ENCODE peak calls at places on chromosome 2, in six cellular contexts. E, I, C, W, X and G are unnamed samples.

GRCh38 chr2:212968284-212969081 is 182.9 kb downstream of the IKZF2 start:
- DNase-seq in E (no peak), I (no peak), C (no peak), W (no peak), X (no peak), G (peak)

GRCh38 chr2:240465765-240466578 is 30.5 kb downstream of the GPC1 start:
- DNase-seq in E (no peak), I (no peak), C (no peak), W (no peak), X (no peak), G (no peak)

GRCh38 chr2:100563407-100564247 is 834 bp downstream of the PDCL3 start:
- DNase-seq in E (no peak), I (no peak), C (no peak), W (no peak), X (no peak), G (no peak)

GRCh38 chr2:210562136-210563080 is 6.0 kb downstream of the CPS1 start:
- DNase-seq in E (no peak), I (no peak), C (no peak), W (no peak), X (no peak), G (no peak)

GRCh38 chr2:227386630-227387029 is 1.1 kb downstream of the SCYGR1 start:
- DNase-seq in E (no peak), I (no peak), C (no peak), W (no peak), X (no peak), G (peak)

GRCh38 chr2:36973320-36973719 is 7.0 kb upstream of the STRN start:
- DNase-seq in E (no peak), I (no peak), C (no peak), W (no peak), X (no peak), G (no peak)

GRCh38 chr2:72204156-72204781 is 56.6 kb upstream of the CYP26B1 start:
- DNase-seq in E (no peak), I (no peak), C (no peak), W (no peak), X (no peak), G (no peak)

GRCh38 chr2:23410596-23410995 is 25.6 kb downstream of the KLHL29 start:
- DNase-seq in E (no peak), I (no peak), C (no peak), W (no peak), X (no peak), G (no peak)

GRCh38 chr2:197090713-197091367 is 164.3 kb upstream of the PGAP1 start:
- DNase-seq in E (no peak), I (no peak), C (no peak), W (no peak), X (no peak), G (no peak)

GRCh38 chr2:182593394-182593707 is 122.7 kb upstream of the DNAJC10 start:
- DNase-seq in E (no peak), I (no peak), C (peak), W (no peak), X (no peak), G (peak)

GRCh38 chr2:72098935-72099334 is 48.7 kb downstream of the CYP26B1 start:
- DNase-seq in E (no peak), I (no peak), C (no peak), W (no peak), X (no peak), G (no peak)

GRCh38 chr2:39437522-39438296 is 624 bp upstream of the MAP4K3 start:
- DNase-seq in E (peak), I (peak), C (peak), W (no peak), X (peak), G (peak)

GRCh38 chr2:234254783-234255521 is 204.4 kb downstream of the SPP2 start:
- DNase-seq in E (no peak), I (no peak), C (no peak), W (no peak), X (no peak), G (peak)